ENCODE peak calls at places on chromosomes 16 and 17, in nine cellular contexts. W is A549, E is HCT116, C is HL-60, J is GM12878, U is HepG2, M is SK-N-SH, S is GM23338, B is K562. Y is an unnamed sample.

GRCh38 chr16:76897816-76898215 is 293.2 kb upstream of the MON1B start:
- DNase-seq in W (no peak), S (no peak), J (no peak), M (no peak), C (no peak), E (no peak), B (no peak), U (no peak), Y (no peak)

GRCh38 chr17:62797959-62798358 is 10.2 kb downstream of the MARCHF10 start:
- DNase-seq in U (no peak), S (no peak), B (no peak), W (no peak), E (no peak), J (no peak), C (no peak), M (no peak), Y (no peak)

GRCh38 chr17:20127660-20128413 is 118.7 kb downstream of the SPECC1 start:
- DNase-seq in J (no peak), C (no peak), U (peak), S (no peak), M (no peak), B (no peak), W (peak), E (no peak), Y (no peak)

GRCh38 chr16:11066231-11066870 is 122.0 kb downstream of the CLEC16A start:
- DNase-seq in B (no peak), J (no peak), U (no peak), M (no peak), E (no peak), W (no peak), C (peak), S (no peak), Y (no peak)

GRCh38 chr17:3916013-3916696 is at the start of gene P2RX1:
- DNase-seq in M (no peak), E (no peak), W (no peak), C (peak), J (no peak), B (peak), U (no peak), S (no peak), Y (no peak)

GRCh38 chr16:87864331-87864989 is 4.8 kb downstream of the SLC7A5 start:
- DNase-seq in M (no peak), J (no peak), S (peak), B (no peak), U (no peak), W (peak), E (no peak), C (no peak), Y (no peak)

GRCh38 chr17:16283705-16284104 is 66.7 kb downstream of the PIGL start:
- DNase-seq in E (no peak), W (peak), M (no peak), U (no peak), J (no peak), S (no peak), B (no peak), C (no peak), Y (no peak)

GRCh38 chr17:77323413-77324171 is 182.8 kb downstream of the SEC14L1 start:
- DNase-seq in S (no peak), U (no peak), E (no peak), J (no peak), C (no peak), W (peak), B (peak), M (peak), Y (no peak)

GRCh38 chr17:7186241-7186640 is 7.1 kb upstream of the ASGR1 start:
- DNase-seq in W (peak), S (peak), M (no peak), B (peak), C (no peak), J (no peak), U (peak), E (no peak), Y (no peak)

GRCh38 chr16:52993179-52993578 is 59.5 kb downstream of the CHD9NB start:
- DNase-seq in W (no peak), E (no peak), S (peak), C (no peak), J (no peak), U (no peak), M (no peak), B (no peak), Y (no peak)

GRCh38 chr17:80262291-80262690 is 1.6 kb downstream of the RNF213 start:
- DNase-seq in E (no peak), W (no peak), C (no peak), U (no peak), S (no peak), J (no peak), B (no peak), M (no peak), Y (no peak)

GRCh38 chr17:7710341-7710740 is 5.3 kb downstream of the EFNB3 start:
- DNase-seq in C (no peak), J (no peak), S (no peak), W (no peak), M (no peak), B (no peak), E (no peak), U (no peak), Y (no peak)

GRCh38 chr16:61900482-61900881 is 135.8 kb downstream of the CDH8 start:
- DNase-seq in C (no peak), W (peak), E (no peak), J (no peak), B (no peak), U (no peak), M (no peak), S (no peak), Y (no peak)

GRCh38 chr16:50195276-50195675 is 42.2 kb downstream of the TENT4B start:
- DNase-seq in B (no peak), W (no peak), E (no peak), M (no peak), S (no peak), U (no peak), J (no peak), C (no peak), Y (no peak)

GRCh38 chr16:265711-266110 is 10.0 kb downstream of the RGS11 start:
- DNase-seq in S (no peak), B (no peak), J (no peak), M (peak), E (no peak), W (no peak), U (no peak), C (no peak), Y (no peak)

GRCh38 chr17:55458977-55459376 is 37.3 kb upstream of the MMD start:
- DNase-seq in W (peak), J (no peak), U (no peak), E (peak), B (no peak), S (no peak), M (no peak), C (no peak), Y (no peak)
- TF ChIP-seq REST in W (no peak), J (no peak), U (no peak), E (no peak), B (no peak), S (no peak), M (no peak), C (no peak), Y (no peak)

DNA sequence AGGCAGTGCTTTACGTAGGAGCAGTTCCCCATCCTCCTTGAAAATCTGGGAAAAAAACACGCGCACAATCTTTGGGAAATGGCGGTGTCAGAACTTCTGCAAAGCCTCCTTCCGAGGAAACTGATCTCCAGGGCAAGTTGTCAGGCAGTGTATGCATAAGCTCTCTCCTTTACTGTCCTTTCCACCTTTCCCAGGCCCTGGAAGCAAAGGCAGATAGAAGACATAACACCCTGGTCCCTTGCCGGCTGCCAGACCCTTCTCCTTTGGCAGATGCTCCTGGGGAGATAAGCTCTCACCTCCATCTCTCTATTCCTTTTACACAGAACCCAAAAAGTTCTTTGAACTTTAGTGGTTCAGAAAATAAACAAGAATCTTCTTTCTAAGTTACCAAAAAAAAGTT is 12.4 kb downstream of the TOB1 start:
- DNase-seq in C (no peak), U (no peak), B (no peak), W (no peak), M (no peak), S (no peak), E (no peak), J (no peak), Y (no peak)
- TF ChIP-seq CTCF in C (no peak), U (no peak), B (no peak), W (no peak), M (no peak), S (no peak), E (no peak), J (no peak), Y (no peak)

GRCh38 chr16:55759983-55760664 is 72.8 kb downstream of the CES1 start:
- DNase-seq in C (no peak), W (no peak), M (no peak), J (no peak), B (no peak), E (no peak), U (peak), S (peak), Y (no peak)
- TF ChIP-seq REST in C (no peak), W (no peak), M (no peak), J (no peak), B (no peak), E (no peak), U (no peak), S (no peak), Y (no peak)

GRCh38 chr16:86252596-86252995 is 257.7 kb upstream of the FOXF1 start:
- DNase-seq in W (peak), J (no peak), B (peak), U (no peak), E (peak), S (peak), M (peak), C (no peak), Y (no peak)
- TF ChIP-seq CTCF in W (peak), J (peak), B (peak), U (peak), E (peak), S (peak), M (peak), C (no peak), Y (peak)

GRCh38 chr17:81860756-81861568 is 627 bp upstream of the P4HB start:
- DNase-seq in U (peak), J (peak), M (peak), W (peak), E (peak), B (peak), C (peak), S (peak), Y (peak)

GRCh38 chr17:81858170-81858966 is 2.0 kb downstream of the P4HB start:
- DNase-seq in B (no peak), E (no peak), U (no peak), W (no peak), J (no peak), C (peak), M (no peak), S (no peak), Y (no peak)

GRCh38 chr17:81858967-81859905 is 1.1 kb downstream of the P4HB start:
- DNase-seq in W (no peak), E (no peak), U (no peak), J (no peak), B (no peak), S (no peak), M (no peak), C (peak), Y (no peak)

GRCh38 chr17:81863123-81863675 is 2.9 kb upstream of the P4HB start:
- DNase-seq in M (no peak), S (no peak), W (no peak), B (no peak), E (no peak), U (no peak), C (peak), J (no peak), Y (no peak)

DNA sequence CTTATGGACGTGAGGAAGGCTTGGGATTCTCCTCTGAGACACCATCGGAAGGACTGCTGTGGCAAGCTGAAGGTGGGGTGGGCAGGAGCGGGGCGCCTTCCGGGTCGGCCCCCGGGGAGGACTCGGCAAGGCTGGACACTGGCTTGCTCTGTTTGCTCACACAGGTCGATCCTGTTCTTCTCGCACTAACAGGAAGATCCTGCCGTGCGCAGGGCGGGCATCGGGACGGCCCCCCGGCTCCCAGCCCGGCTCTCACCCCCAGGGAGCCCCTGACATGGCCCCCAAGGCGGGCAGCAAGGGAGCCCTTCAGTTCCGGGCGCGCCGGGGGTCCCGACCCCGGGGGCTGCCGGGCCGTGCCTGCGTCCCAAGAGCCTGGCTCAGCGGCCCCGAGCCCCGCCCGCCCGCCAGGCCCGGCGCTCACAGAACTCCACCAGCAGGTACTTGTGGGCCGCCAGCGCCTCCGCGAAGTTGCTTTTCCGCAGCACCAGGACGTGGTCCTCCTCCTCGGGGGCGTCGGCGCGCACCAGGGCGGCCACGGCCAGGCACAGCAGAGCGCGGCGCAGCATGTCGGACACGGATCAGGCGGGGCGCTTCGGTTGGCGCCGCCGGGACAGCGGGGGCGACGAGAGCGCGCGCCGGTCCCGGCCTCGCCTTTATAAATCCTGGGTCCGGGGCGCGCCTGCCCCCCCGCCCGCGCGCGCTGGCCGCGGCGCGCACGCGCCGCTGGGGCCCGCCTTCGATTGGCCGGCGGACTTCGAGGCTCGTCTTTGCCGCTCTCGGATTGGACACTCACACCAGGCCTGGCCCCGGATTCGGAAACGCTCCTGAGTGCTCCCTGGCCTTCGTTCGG is at the start of gene P4HB:
- DNase-seq in W (no peak), U (no peak), C (no peak), E (no peak), J (no peak), M (peak), S (no peak), B (no peak), Y (no peak)
- TF ChIP-seq REST in W (no peak), U (no peak), C (peak), E (no peak), J (no peak), M (no peak), S (no peak), B (no peak), Y (no peak)

DNA sequence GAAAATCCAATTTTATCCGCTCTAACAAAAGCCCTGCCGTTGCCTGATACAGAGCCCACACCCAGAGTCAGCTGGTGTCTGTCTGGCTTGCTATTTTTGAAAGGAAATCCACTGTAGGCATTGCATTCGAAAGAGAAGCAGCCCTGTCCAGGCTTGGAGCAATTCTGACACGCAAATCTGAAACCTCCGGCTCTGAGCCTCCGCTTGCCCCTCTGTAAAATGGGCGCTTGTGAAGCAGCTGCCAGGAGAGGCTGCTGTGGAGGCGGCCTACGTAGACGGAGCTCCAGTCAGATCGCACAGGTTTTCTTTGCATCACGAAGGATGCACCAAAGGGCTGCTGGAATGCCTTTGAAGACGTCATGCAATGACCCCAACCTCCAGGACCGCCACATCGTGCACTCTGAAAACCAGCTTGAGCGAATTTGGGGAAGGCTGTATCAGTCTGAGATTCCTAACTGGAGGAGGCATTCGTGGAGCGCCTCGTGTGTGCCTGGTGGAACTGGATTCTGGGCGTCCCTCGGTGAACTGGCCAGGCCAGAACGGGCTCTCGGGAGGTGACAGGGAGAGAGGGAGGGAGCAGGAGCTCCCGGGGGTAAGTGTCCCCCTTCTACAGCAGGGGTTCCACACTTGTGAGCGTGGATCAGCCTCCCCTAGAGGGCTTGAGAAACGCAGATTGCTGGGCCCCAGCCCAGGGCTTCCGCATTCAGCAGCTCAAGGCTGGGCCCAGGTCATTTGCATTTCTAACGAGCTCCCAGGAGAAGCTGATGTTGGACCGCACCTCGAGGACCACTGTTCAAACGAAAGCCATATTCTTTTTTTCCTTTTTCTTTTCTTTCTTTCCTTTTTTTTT is 215.5 kb downstream of the MRTFB start:
- DNase-seq in C (no peak), W (no peak), M (no peak), U (no peak), B (no peak), J (no peak), E (no peak), S (peak), Y (no peak)
- TF ChIP-seq CTCF in C (no peak), W (no peak), M (no peak), U (no peak), B (no peak), J (peak), E (no peak), S (no peak), Y (no peak)

DNA sequence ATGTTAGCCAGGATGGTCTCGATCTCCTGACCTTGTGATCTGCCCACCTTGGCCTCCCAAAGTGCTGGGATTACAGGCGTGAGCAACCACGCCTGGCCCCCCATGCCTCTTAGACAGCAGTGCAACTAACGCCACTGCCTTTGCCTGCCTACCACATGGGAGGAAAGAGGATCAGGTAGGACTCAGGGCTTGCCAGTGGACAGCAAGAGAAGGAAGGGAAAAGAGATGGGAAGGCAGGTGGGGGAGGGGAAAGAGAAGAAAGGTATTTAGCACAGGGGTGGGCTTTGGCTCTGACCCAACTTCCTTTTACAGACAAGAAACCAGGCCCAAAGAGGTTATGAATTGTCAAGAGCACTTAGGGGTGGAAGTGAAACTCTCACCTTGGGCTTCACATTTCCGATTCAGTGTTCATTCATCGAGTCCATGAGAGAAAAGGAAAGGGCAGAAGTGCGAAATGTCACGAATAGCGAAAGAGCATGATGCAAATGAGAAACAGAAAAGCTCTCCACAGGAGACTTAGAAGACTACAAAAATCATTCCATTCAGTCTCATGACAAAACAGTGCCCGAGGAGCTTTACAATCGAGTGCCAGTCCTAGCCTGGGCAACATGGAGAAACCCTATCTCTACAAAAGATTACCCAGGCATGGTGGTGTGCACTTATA is 36.4 kb downstream of the CDK5R1 start:
- DNase-seq in B (no peak), C (no peak), S (peak), U (no peak), E (no peak), M (no peak), W (no peak), J (peak), Y (no peak)
- TF ChIP-seq REST in B (no peak), C (no peak), S (no peak), U (no peak), E (no peak), M (no peak), W (no peak), J (peak), Y (no peak)

DNA sequence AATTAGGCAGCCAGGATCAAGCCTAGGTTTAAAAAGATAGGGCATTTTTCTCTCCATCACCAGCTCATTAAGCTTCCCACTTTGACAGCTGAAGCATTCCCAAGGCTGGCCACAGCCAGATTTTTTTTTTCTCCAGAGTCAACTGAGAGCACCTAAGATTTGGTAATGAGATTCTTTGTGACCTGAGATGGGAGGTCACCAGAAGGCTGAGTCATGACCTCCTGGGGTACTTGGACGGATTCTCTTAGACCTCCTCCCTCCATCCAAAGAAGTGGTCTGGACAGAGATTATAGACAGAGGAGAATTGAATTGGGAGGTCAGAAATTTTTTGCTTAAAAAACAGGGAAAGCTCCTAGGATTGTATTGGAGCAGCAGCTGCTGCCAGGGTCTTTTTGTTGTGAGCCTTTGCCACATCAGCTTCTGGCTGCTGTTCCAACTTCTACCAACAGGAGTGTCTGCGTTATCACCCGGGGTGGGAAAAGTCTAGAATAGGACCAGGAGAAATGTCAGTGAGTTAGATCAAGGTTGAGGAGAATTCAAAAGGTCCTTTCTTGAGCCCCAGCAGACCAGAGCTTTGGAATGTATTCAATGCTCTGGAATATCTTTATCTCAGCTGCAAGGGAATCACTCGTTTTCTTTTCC is 221.2 kb upstream of the N4BP1 start:
- DNase-seq in M (no peak), E (peak), C (no peak), B (peak), J (no peak), U (peak), W (peak), S (peak), Y (no peak)
- TF ChIP-seq CTCF in M (peak), E (no peak), C (no peak), B (no peak), J (peak), U (no peak), W (no peak), S (peak), Y (peak)

GRCh38 chr17:73840829-73841228 is 196.6 kb upstream of the SDK2 start:
- DNase-seq in M (no peak), C (no peak), B (no peak), J (no peak), E (no peak), S (no peak), U (no peak), W (no peak), Y (no peak)

GRCh38 chr17:73838815-73839214 is 194.6 kb upstream of the SDK2 start:
- DNase-seq in C (no peak), U (no peak), E (no peak), M (peak), W (no peak), B (no peak), S (no peak), J (no peak), Y (no peak)

GRCh38 chr17:73835605-73836004 is 191.4 kb upstream of the SDK2 start:
- DNase-seq in E (no peak), S (no peak), M (no peak), B (no peak), W (no peak), C (no peak), J (no peak), U (no peak), Y (no peak)

GRCh38 chr17:73841431-73842060 is 197.3 kb upstream of the SDK2 start:
- DNase-seq in S (peak), M (peak), C (no peak), E (no peak), J (no peak), B (no peak), U (peak), W (peak), Y (no peak)
- TF ChIP-seq REST in S (no peak), M (no peak), C (no peak), E (no peak), J (no peak), B (no peak), U (no peak), W (no peak), Y (no peak)

GRCh38 chr17:41338961-41339485 is 11.6 kb downstream of the KRT33A start:
- DNase-seq in S (no peak), J (peak), E (no peak), M (no peak), W (no peak), U (no peak), C (no peak), B (no peak), Y (no peak)
- TF ChIP-seq CTCF in S (no peak), J (no peak), E (no peak), M (no peak), W (no peak), U (no peak), C (no peak), B (no peak), Y (no peak)

Y was measured in Panc1.